ENCODE peak calls at places on chromosome 3, in five cellular contexts. P, Y, L, N and X are unnamed samples.

GRCh38 chr3:133749427-133750200 is 3.4 kb downstream of the TF start:
- DNase-seq in Y (no peak), L (no peak), N (no peak), P (no peak), X (no peak)

GRCh38 chr3:33597257-33597689 is 120.8 kb downstream of the CLASP2 start:
- DNase-seq in L (no peak), N (no peak), P (no peak), Y (peak; percentile 12), X (no peak)

GRCh38 chr3:175186511-175186910 is 327.4 kb downstream of the NAALADL2 start:
- DNase-seq in L (no peak), Y (no peak), N (no peak), P (no peak), X (no peak)

GRCh38 chr3:142209655-142210054 is 15.7 kb downstream of the GK5 start:
- DNase-seq in N (no peak), L (peak; percentile 49), Y (peak; percentile 83), P (no peak), X (no peak)

GRCh38 chr3:134326760-134327593 is 47.3 kb downstream of the AMOTL2 start:
- DNase-seq in L (peak; percentile 91), Y (peak; percentile 100), N (no peak), P (no peak), X (no peak)

GRCh38 chr3:135918600-135918999 is 46.9 kb upstream of the PPP2R3A start:
- DNase-seq in P (no peak), Y (peak; percentile 66), N (no peak), L (no peak), X (no peak)

GRCh38 chr3:167855306-167855705 is 119.8 kb downstream of the SERPINI1 start:
- DNase-seq in L (no peak), N (no peak), P (no peak), Y (no peak), X (no peak)

GRCh38 chr3:190260301-190260700 is 61.9 kb downstream of the CLDN1 start:
- DNase-seq in L (no peak), P (no peak), N (no peak), Y (no peak), X (no peak)

GRCh38 chr3:106957021-106957420 is 420.2 kb upstream of the CCDC54 start:
- DNase-seq in N (no peak), Y (no peak), L (no peak), P (no peak), X (no peak)

GRCh38 chr3:122377975-122378374 is 5.1 kb downstream of the MIX23 start:
- DNase-seq in P (no peak), Y (no peak), N (no peak), L (no peak), X (no peak)

GRCh38 chr3:127209840-127210653 is 17.1 kb downstream of the PRR23E start:
- DNase-seq in P (no peak), L (no peak), Y (no peak), N (no peak), X (no peak)

GRCh38 chr3:143538577-143538981 is 309.7 kb downstream of the SLC9A9 start:
- DNase-seq in P (no peak), N (no peak), Y (peak; percentile 94), L (peak; percentile 48), X (no peak)

GRCh38 chr3:136547293-136547692 is 204.9 kb downstream of the STAG1 start:
- DNase-seq in Y (peak; percentile 51), N (no peak), P (no peak), L (no peak), X (no peak)

GRCh38 chr3:132180337-132180791 is 136.8 kb upstream of the ACP3 start:
- DNase-seq in L (peak; percentile 32), N (no peak), Y (peak; percentile 65), P (no peak), X (peak; percentile 51)

GRCh38 chr3:111331306-111331705 is 210.7 kb upstream of the CD96 start:
- DNase-seq in P (no peak), Y (no peak), L (no peak), N (no peak), X (no peak)

GRCh38 chr3:134803051-134803505 is 8.0 kb downstream of the EPHB1 start:
- DNase-seq in N (no peak), L (no peak), Y (no peak), P (no peak), X (no peak)

GRCh38 chr3:14209596-14210280 is 31.1 kb downstream of the LSM3 start:
- DNase-seq in N (no peak), Y (peak; percentile 62), P (no peak), L (no peak), X (no peak)

GRCh38 chr3:7657214-7658112 is 796.5 kb downstream of the GRM7 start:
- DNase-seq in P (no peak), L (no peak), N (no peak), Y (no peak), X (no peak)

GRCh38 chr3:50204804-50205718 is at the start of gene SLC38A3:
- DNase-seq in Y (no peak), N (no peak), P (no peak), L (no peak), X (no peak)

GRCh38 chr3:23959147-23959900 is 14.2 kb downstream of the NR1D2 start:
- DNase-seq in P (no peak), Y (peak; percentile 86), N (no peak), L (peak; percentile 27), X (no peak)

GRCh38 chr3:149575213-149575961 is 82.4 kb downstream of the WWTR1 start:
- DNase-seq in Y (peak; percentile 94), P (no peak), N (no peak), L (peak; percentile 68), X (no peak)

GRCh38 chr3:149385617-149386298 is 8.3 kb upstream of the TM4SF1 start:
- DNase-seq in L (no peak), Y (no peak), P (no peak), N (no peak), X (no peak)

GRCh38 chr3:156603379-156604017 is 48.6 kb upstream of the SSR3 start:
- DNase-seq in N (no peak), P (no peak), Y (no peak), L (no peak), X (no peak)

GRCh38 chr3:86537171-86537570 is 453.8 kb downstream of the VGLL3 start:
- DNase-seq in N (no peak), P (no peak), L (no peak), Y (no peak), X (no peak)

GRCh38 chr3:36763850-36764703 is at the start of gene DCLK3:
- DNase-seq in Y (no peak), N (no peak), P (no peak), L (no peak), X (no peak)

GRCh38 chr3:13229291-13229949 is 156.2 kb upstream of the IQSEC1 start:
- DNase-seq in L (no peak), Y (no peak), N (no peak), P (no peak), X (no peak)

GRCh38 chr3:27900316-27900715 is 178.2 kb upstream of the EOMES start:
- DNase-seq in P (no peak), L (no peak), Y (no peak), N (no peak), X (no peak)

GRCh38 chr3:8852511-8852910 is 83.1 kb upstream of the OXTR start:
- DNase-seq in P (no peak), Y (no peak), L (no peak), N (no peak), X (no peak)

GRCh38 chr3:182837855-182838454 is 44.7 kb downstream of the ATP11B start:
- DNase-seq in L (no peak), N (no peak), Y (peak; percentile 50), P (no peak), X (no peak)

GRCh38 chr3:189937302-189938255 is 183.1 kb downstream of the P3H2 start:
- DNase-seq in Y (peak; percentile 99), N (no peak), P (no peak), L (peak; percentile 89), X (no peak)

GRCh38 chr3:156323466-156323865 is 203.1 kb downstream of the KCNAB1 start:
- DNase-seq in L (no peak), N (no peak), Y (no peak), P (no peak), X (no peak)

GRCh38 chr3:189071452-189071851 is 100.3 kb upstream of the TPRG1 start:
- DNase-seq in Y (no peak), P (no peak), L (no peak), N (no peak), X (no peak)

GRCh38 chr3:31345581-31345980 is 187.1 kb upstream of the STT3B start:
- DNase-seq in L (no peak), Y (no peak), N (no peak), P (no peak), X (no peak)